ENCODE peak calls at places on chromosome 12, in six cellular contexts. One of them, this sample, is unnamed.
A peak's percentile ranks its signal among the peaks of the same experiment; 100 is the strongest.

GRCh38 chr12:6376079-6376941 is 947 bp upstream of the SCNN1A start:
- DNase-seq in activated T-cell treated with anti-CD3 and anti-CD28 coated beads for 24 hours: no peak
- DNase-seq in T-helper 1 cell: no peak
- DNase-seq in neural crest cell: no peak
- DNase-seq in Ammon's horn: no peak
- DNase-seq in HFFc6: peak; percentile 10
- DNase-seq in this sample: peak; percentile 33

GRCh38 chr12:91423336-91424050 is 240.9 kb upstream of the DCN start:
- DNase-seq in T-helper 1 cell: no peak
- DNase-seq in Ammon's horn: no peak
- DNase-seq in activated T-cell treated with anti-CD3 and anti-CD28 coated beads for 24 hours: no peak
- DNase-seq in HFFc6: no peak
- DNase-seq in neural crest cell: no peak
- DNase-seq in this sample: no peak

GRCh38 chr12:116456683-116457082 is 102.5 kb upstream of the MAP1LC3B2 start:
- DNase-seq in T-helper 1 cell: no peak
- DNase-seq in neural crest cell: no peak
- DNase-seq in Ammon's horn: no peak
- DNase-seq in HFFc6: no peak
- DNase-seq in activated T-cell treated with anti-CD3 and anti-CD28 coated beads for 24 hours: no peak
- DNase-seq in this sample: no peak

GRCh38 chr12:9064201-9064814 is 51.4 kb downstream of the A2M start:
- DNase-seq in neural crest cell: peak; percentile 57
- DNase-seq in T-helper 1 cell: peak; percentile 17
- DNase-seq in HFFc6: no peak
- DNase-seq in activated T-cell treated with anti-CD3 and anti-CD28 coated beads for 24 hours: peak; percentile 41
- DNase-seq in Ammon's horn: peak; percentile 90
- DNase-seq in this sample: peak; percentile 49

GRCh38 chr12:109727039-109727723 is 13.6 kb downstream of the FAM222A start:
- DNase-seq in HFFc6: no peak
- DNase-seq in T-helper 1 cell: no peak
- DNase-seq in neural crest cell: peak; percentile 70
- DNase-seq in Ammon's horn: peak; percentile 97
- DNase-seq in activated T-cell treated with anti-CD3 and anti-CD28 coated beads for 24 hours: no peak
- DNase-seq in this sample: no peak

GRCh38 chr12:66813137-66813867 is 134.4 kb upstream of the GRIP1 start:
- DNase-seq in Ammon's horn: no peak
- DNase-seq in activated T-cell treated with anti-CD3 and anti-CD28 coated beads for 24 hours: no peak
- DNase-seq in T-helper 1 cell: no peak
- DNase-seq in HFFc6: no peak
- DNase-seq in neural crest cell: no peak
- DNase-seq in this sample: no peak

GRCh38 chr12:1592444-1593231 is 1.7 kb downstream of the FBXL14 start:
- DNase-seq in neural crest cell: peak; percentile 39
- DNase-seq in Ammon's horn: peak; percentile 59
- DNase-seq in activated T-cell treated with anti-CD3 and anti-CD28 coated beads for 24 hours: peak; percentile 54
- DNase-seq in T-helper 1 cell: peak; percentile 26
- DNase-seq in HFFc6: peak; percentile 59
- DNase-seq in this sample: no peak

GRCh38 chr12:117499759-117500485 is 138.5 kb upstream of the NOS1 start:
- DNase-seq in activated T-cell treated with anti-CD3 and anti-CD28 coated beads for 24 hours: no peak
- DNase-seq in T-helper 1 cell: no peak
- DNase-seq in HFFc6: no peak
- DNase-seq in Ammon's horn: no peak
- DNase-seq in neural crest cell: no peak
- DNase-seq in this sample: no peak

GRCh38 chr12:52423035-52423434 is 11.1 kb downstream of the KRT75 start:
- DNase-seq in HFFc6: no peak
- DNase-seq in T-helper 1 cell: no peak
- DNase-seq in neural crest cell: no peak
- DNase-seq in activated T-cell treated with anti-CD3 and anti-CD28 coated beads for 24 hours: no peak
- DNase-seq in Ammon's horn: no peak
- DNase-seq in this sample: no peak

GRCh38 chr12:10667581-10667980 is 6.3 kb downstream of the STYK1 start:
- DNase-seq in Ammon's horn: no peak
- DNase-seq in activated T-cell treated with anti-CD3 and anti-CD28 coated beads for 24 hours: no peak
- DNase-seq in HFFc6: no peak
- DNase-seq in T-helper 1 cell: no peak
- DNase-seq in neural crest cell: no peak
- DNase-seq in this sample: no peak

GRCh38 chr12:54463034-54463433 is 10.4 kb downstream of the GTSF1 start:
- DNase-seq in T-helper 1 cell: no peak
- DNase-seq in activated T-cell treated with anti-CD3 and anti-CD28 coated beads for 24 hours: no peak
- DNase-seq in HFFc6: peak; percentile 1
- DNase-seq in Ammon's horn: peak; percentile 41
- DNase-seq in neural crest cell: no peak
- DNase-seq in this sample: no peak

GRCh38 chr12:110337912-110338710 is 57.1 kb downstream of the ATP2A2 start:
- DNase-seq in T-helper 1 cell: no peak
- DNase-seq in Ammon's horn: no peak
- DNase-seq in neural crest cell: no peak
- DNase-seq in HFFc6: no peak
- DNase-seq in activated T-cell treated with anti-CD3 and anti-CD28 coated beads for 24 hours: no peak
- DNase-seq in this sample: no peak

GRCh38 chr12:8644345-8645248 is 18.0 kb downstream of the MFAP5 start:
- DNase-seq in T-helper 1 cell: peak; percentile 20
- DNase-seq in HFFc6: no peak
- DNase-seq in activated T-cell treated with anti-CD3 and anti-CD28 coated beads for 24 hours: peak; percentile 52
- DNase-seq in neural crest cell: no peak
- DNase-seq in Ammon's horn: no peak
- DNase-seq in this sample: no peak

GRCh38 chr12:32115404-32116104 is 8.9 kb downstream of the BICD1 start:
- DNase-seq in HFFc6: peak; percentile 99
- DNase-seq in neural crest cell: no peak
- DNase-seq in Ammon's horn: peak; percentile 52
- DNase-seq in T-helper 1 cell: no peak
- DNase-seq in activated T-cell treated with anti-CD3 and anti-CD28 coated beads for 24 hours: no peak
- DNase-seq in this sample: peak; percentile 88

GRCh38 chr12:120321382-120322202 is 6.0 kb downstream of the PLA2G1B start:
- DNase-seq in activated T-cell treated with anti-CD3 and anti-CD28 coated beads for 24 hours: no peak
- DNase-seq in neural crest cell: no peak
- DNase-seq in Ammon's horn: no peak
- DNase-seq in HFFc6: no peak
- DNase-seq in T-helper 1 cell: no peak
- DNase-seq in this sample: no peak

This sample was measured in NCI-H460.